ENCODE peak calls at places on chromosomes 6 and 20, in nine cellular contexts. One of them, this sample, is unnamed.

GRCh38 chr20:37519508-37520416 is 1.3 kb upstream of the NNAT start:
- DNase-seq in HCT116: no peak
- DNase-seq in OCI-LY7: peak
- DNase-seq in SK-N-SH: peak
- DNase-seq in hepatocyte: no peak
- DNase-seq in GM23248: no peak
- DNase-seq in PC-3: no peak
- DNase-seq in neural progenitor cell: peak
- DNase-seq in MM.1S: no peak
- DNase-seq in this sample: peak

GRCh38 chr20:59807909-59808728 is 125.3 kb downstream of the SYCP2 start:
- DNase-seq in HCT116: no peak
- DNase-seq in GM23248: no peak
- DNase-seq in SK-N-SH: peak
- DNase-seq in OCI-LY7: no peak
- DNase-seq in neural progenitor cell: no peak
- DNase-seq in PC-3: no peak
- DNase-seq in hepatocyte: no peak
- DNase-seq in MM.1S: no peak
- DNase-seq in this sample: no peak

GRCh38 chr6:147192278-147192911 is 11.8 kb upstream of the STXBP5 start:
- DNase-seq in OCI-LY7: no peak
- DNase-seq in MM.1S: no peak
- DNase-seq in SK-N-SH: no peak
- DNase-seq in HCT116: no peak
- DNase-seq in PC-3: peak
- DNase-seq in neural progenitor cell: no peak
- DNase-seq in GM23248: no peak
- DNase-seq in hepatocyte: no peak
- DNase-seq in this sample: no peak

GRCh38 chr6:167302074-167302473 is 11.0 kb downstream of the UNC93A start:
- DNase-seq in PC-3: no peak
- DNase-seq in GM23248: no peak
- DNase-seq in MM.1S: no peak
- DNase-seq in OCI-LY7: no peak
- DNase-seq in neural progenitor cell: no peak
- DNase-seq in SK-N-SH: no peak
- DNase-seq in hepatocyte: no peak
- DNase-seq in HCT116: no peak
- DNase-seq in this sample: no peak

GRCh38 chr20:63176448-63177133 is 39.3 kb downstream of the YTHDF1 start:
- DNase-seq in GM23248: no peak
- DNase-seq in hepatocyte: no peak
- DNase-seq in HCT116: no peak
- DNase-seq in OCI-LY7: no peak
- DNase-seq in MM.1S: no peak
- DNase-seq in PC-3: no peak
- DNase-seq in neural progenitor cell: peak
- DNase-seq in SK-N-SH: no peak
- DNase-seq in this sample: peak

GRCh38 chr6:42572523-42572922 is 8.7 kb downstream of the UBR2 start:
- DNase-seq in SK-N-SH: no peak
- DNase-seq in PC-3: no peak
- DNase-seq in hepatocyte: no peak
- DNase-seq in HCT116: no peak
- DNase-seq in OCI-LY7: peak
- DNase-seq in MM.1S: peak
- DNase-seq in GM23248: no peak
- DNase-seq in neural progenitor cell: no peak
- DNase-seq in this sample: no peak

GRCh38 chr6:108961985-108962384 is 113.8 kb downstream of the ARMC2 start:
- DNase-seq in SK-N-SH: no peak
- DNase-seq in PC-3: no peak
- DNase-seq in neural progenitor cell: no peak
- DNase-seq in GM23248: peak
- DNase-seq in MM.1S: no peak
- DNase-seq in OCI-LY7: no peak
- DNase-seq in hepatocyte: no peak
- DNase-seq in HCT116: no peak
- DNase-seq in this sample: no peak

GRCh38 chr6:25389501-25389900 is 110.3 kb downstream of the CARMIL1 start:
- DNase-seq in OCI-LY7: no peak
- DNase-seq in SK-N-SH: no peak
- DNase-seq in neural progenitor cell: no peak
- DNase-seq in PC-3: peak
- DNase-seq in hepatocyte: no peak
- DNase-seq in HCT116: no peak
- DNase-seq in GM23248: peak
- DNase-seq in MM.1S: no peak
- DNase-seq in this sample: no peak

DNA sequence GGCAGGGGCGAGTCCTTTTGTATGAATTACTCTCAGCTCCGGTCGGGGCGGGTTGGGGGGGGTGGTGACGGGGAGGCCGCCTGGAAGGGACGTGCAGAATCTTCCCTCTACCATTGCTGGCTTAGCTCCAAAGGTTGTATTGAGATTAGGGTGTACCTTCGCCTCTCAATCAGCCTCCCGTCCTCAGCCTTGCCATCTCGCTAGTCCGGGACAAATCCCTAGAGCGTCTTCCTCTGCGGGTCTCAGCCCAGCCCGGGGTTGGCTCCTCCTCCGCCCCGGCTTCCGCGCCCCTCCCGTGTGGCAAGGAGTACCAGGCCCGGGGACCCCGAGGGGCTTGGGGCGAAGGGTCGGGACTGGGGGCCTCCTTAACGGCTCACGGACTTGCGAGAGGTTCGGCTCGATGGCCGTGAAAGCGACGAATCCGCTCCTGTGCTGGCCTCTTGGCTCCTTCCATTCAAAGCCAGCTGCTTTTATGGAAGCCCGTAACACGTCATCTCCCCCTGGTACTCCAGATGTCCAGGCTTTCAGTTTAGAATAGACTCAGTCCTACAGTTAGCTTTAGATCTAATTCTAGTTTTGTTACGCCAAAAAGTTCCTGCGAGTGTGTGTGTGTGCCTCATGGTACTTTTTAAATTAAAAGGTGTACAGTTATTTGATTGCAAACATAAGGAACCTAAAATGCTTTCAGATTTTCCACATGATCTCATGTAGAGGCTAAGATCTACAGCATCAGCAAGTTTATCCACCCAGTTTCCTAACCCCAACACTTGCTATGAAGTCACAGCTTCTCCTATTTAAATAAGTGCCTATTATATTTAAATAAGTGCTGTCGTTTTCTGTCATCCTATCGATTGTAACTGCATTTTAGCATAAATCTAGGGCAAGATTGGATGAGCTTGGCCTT is 771 bp upstream of the EEF1A1 start:
- DNase-seq in GM23248: peak
- DNase-seq in SK-N-SH: peak
- DNase-seq in hepatocyte: peak
- DNase-seq in HCT116: no peak
- DNase-seq in PC-3: peak
- DNase-seq in neural progenitor cell: no peak
- DNase-seq in MM.1S: peak
- DNase-seq in OCI-LY7: peak
- DNase-seq in this sample: peak
- TF ChIP-seq EZH2phosphoT487 in GM23248: no peak
- TF ChIP-seq EZH2phosphoT487 in SK-N-SH: no peak
- TF ChIP-seq EZH2phosphoT487 in hepatocyte: no peak
- TF ChIP-seq EZH2phosphoT487 in HCT116: no peak
- TF ChIP-seq EZH2phosphoT487 in PC-3: no peak
- TF ChIP-seq EZH2phosphoT487 in neural progenitor cell: no peak
- TF ChIP-seq EZH2phosphoT487 in MM.1S: no peak
- TF ChIP-seq EZH2phosphoT487 in OCI-LY7: no peak
- TF ChIP-seq EZH2phosphoT487 in this sample: no peak

GRCh38 chr6:123380257-123380656 is 256.5 kb downstream of the TRDN start:
- DNase-seq in HCT116: no peak
- DNase-seq in SK-N-SH: peak
- DNase-seq in neural progenitor cell: peak
- DNase-seq in hepatocyte: peak
- DNase-seq in MM.1S: peak
- DNase-seq in GM23248: peak
- DNase-seq in PC-3: peak
- DNase-seq in OCI-LY7: peak
- DNase-seq in this sample: peak
- TF ChIP-seq EZH2phosphoT487 in HCT116: no peak
- TF ChIP-seq EZH2phosphoT487 in SK-N-SH: no peak
- TF ChIP-seq EZH2phosphoT487 in neural progenitor cell: no peak
- TF ChIP-seq EZH2phosphoT487 in hepatocyte: no peak
- TF ChIP-seq EZH2phosphoT487 in MM.1S: no peak
- TF ChIP-seq EZH2phosphoT487 in GM23248: no peak
- TF ChIP-seq EZH2phosphoT487 in PC-3: no peak
- TF ChIP-seq EZH2phosphoT487 in OCI-LY7: no peak
- TF ChIP-seq EZH2phosphoT487 in this sample: no peak

GRCh38 chr20:14622796-14623195 is 285.4 kb upstream of the FLRT3 start:
- DNase-seq in PC-3: peak
- DNase-seq in HCT116: peak
- DNase-seq in hepatocyte: peak
- DNase-seq in OCI-LY7: no peak
- DNase-seq in SK-N-SH: no peak
- DNase-seq in MM.1S: no peak
- DNase-seq in neural progenitor cell: no peak
- DNase-seq in GM23248: peak
- DNase-seq in this sample: peak
- TF ChIP-seq EZH2phosphoT487 in PC-3: no peak
- TF ChIP-seq EZH2phosphoT487 in HCT116: no peak
- TF ChIP-seq EZH2phosphoT487 in hepatocyte: no peak
- TF ChIP-seq EZH2phosphoT487 in OCI-LY7: no peak
- TF ChIP-seq EZH2phosphoT487 in SK-N-SH: no peak
- TF ChIP-seq EZH2phosphoT487 in MM.1S: no peak
- TF ChIP-seq EZH2phosphoT487 in neural progenitor cell: no peak
- TF ChIP-seq EZH2phosphoT487 in GM23248: no peak
- TF ChIP-seq EZH2phosphoT487 in this sample: no peak

DNA sequence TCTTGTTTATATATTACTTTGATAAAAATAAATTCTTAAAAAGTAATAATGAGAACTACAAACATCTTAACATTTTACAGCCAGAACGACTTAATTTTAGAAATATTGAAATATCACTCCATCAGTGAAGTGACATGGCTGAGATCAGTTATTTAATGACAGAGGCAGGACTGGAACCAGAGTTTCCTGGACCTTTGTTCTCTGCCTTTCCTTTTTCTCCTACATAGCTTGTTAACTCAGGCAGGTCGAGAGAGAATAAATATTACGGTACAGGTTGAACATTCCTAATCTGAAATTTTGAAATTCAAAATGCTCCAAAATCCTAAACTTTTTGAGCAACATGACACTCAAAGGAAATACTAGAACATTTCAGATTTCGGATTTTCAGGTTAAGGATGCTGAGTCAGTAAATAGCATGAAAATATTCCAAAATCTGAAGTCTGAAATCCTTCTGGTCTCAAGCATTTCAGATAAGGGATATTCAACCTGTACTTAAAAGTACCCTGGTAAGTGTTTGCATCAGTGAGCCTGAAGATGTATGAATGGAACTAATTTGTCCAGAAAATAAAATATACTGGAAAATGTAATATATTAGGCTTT is 6.5 kb downstream of the TMEM170B start:
- DNase-seq in hepatocyte: no peak
- DNase-seq in neural progenitor cell: no peak
- DNase-seq in OCI-LY7: no peak
- DNase-seq in GM23248: no peak
- DNase-seq in SK-N-SH: no peak
- DNase-seq in MM.1S: no peak
- DNase-seq in HCT116: no peak
- DNase-seq in PC-3: no peak
- DNase-seq in this sample: no peak
- TF ChIP-seq EZH2phosphoT487 in hepatocyte: no peak
- TF ChIP-seq EZH2phosphoT487 in neural progenitor cell: no peak
- TF ChIP-seq EZH2phosphoT487 in OCI-LY7: no peak
- TF ChIP-seq EZH2phosphoT487 in GM23248: no peak
- TF ChIP-seq EZH2phosphoT487 in SK-N-SH: no peak
- TF ChIP-seq EZH2phosphoT487 in MM.1S: no peak
- TF ChIP-seq EZH2phosphoT487 in HCT116: no peak
- TF ChIP-seq EZH2phosphoT487 in PC-3: no peak
- TF ChIP-seq EZH2phosphoT487 in this sample: no peak